ENCODE peak calls at places on chromosomes 7 and 10, in ten cellular contexts. V is stimulated activated CD4-positive, alpha-beta T cell treated with anti-CD3 and anti-CD28 coated beads, Interleukin-15, amount 100 ng/mL, for 1 hour; K is stimulated activated CD8-positive, alpha-beta memory T cell treated with anti-CD3 and anti-CD28 coated beads, Interleukin-7, amount 100 ng/mL, for 1 hour; O is HCEC 1CT; H is neuronal stem cell; Z is NCI-H345; E is tibial nerve; U is right atrium auricular region; A is SK-N-SH; W is EH. C is an unnamed sample.
A peak's percentile ranks its signal among the peaks of the same experiment; 100 is the strongest.

GRCh38 chr10:94149702-94150101 is 156.0 kb downstream of the PLCE1 start:
- DNase-seq in H (no peak), W (no peak), E (no peak), V (no peak), A (no peak), Z (no peak), U (no peak), K (no peak), O (no peak), C (no peak)

GRCh38 chr10:126842836-126843235 is 62.4 kb upstream of the DOCK1 start:
- DNase-seq in H (no peak), Z (no peak), O (no peak), V (no peak), A (no peak), U (no peak), K (no peak), W (no peak), E (no peak), C (no peak)

GRCh38 chr10:92204238-92204637 is 86.6 kb downstream of the CPEB3 start:
- DNase-seq in V (no peak), Z (peak; percentile 6), O (no peak), U (no peak), A (no peak), H (no peak), E (no peak), W (no peak), K (no peak), C (no peak)

GRCh38 chr7:82442492-82443043 is 1.0 kb downstream of the CACNA2D1 start:
- DNase-seq in V (no peak), K (no peak), E (no peak), W (no peak), U (no peak), O (no peak), Z (peak; percentile 55), A (peak; percentile 62), H (no peak), C (peak; percentile 62)

GRCh38 chr7:88401009-88401623 is 94.4 kb upstream of the STEAP4 start:
- DNase-seq in H (no peak), V (no peak), A (peak; percentile 39), E (no peak), K (no peak), W (peak; percentile 1), U (no peak), Z (no peak), O (no peak), C (no peak)

GRCh38 chr10:12484945-12485805 is 135.8 kb downstream of the CAMK1D start:
- DNase-seq in E (no peak), O (no peak), K (no peak), A (no peak), H (no peak), W (peak; percentile 1), U (no peak), V (peak; percentile 14), Z (peak; percentile 27), C (peak; percentile 43)

GRCh38 chr7:50068026-50068425 is 25.0 kb downstream of the ZPBP start:
- DNase-seq in K (no peak), U (no peak), E (no peak), W (no peak), A (no peak), V (no peak), O (no peak), H (no peak), Z (peak; percentile 78), C (peak; percentile 32)

GRCh38 chr7:14021069-14021468 is 31.6 kb upstream of the ETV1 start:
- DNase-seq in H (no peak), O (peak; percentile 19), K (no peak), V (no peak), U (no peak), A (no peak), E (no peak), W (no peak), Z (no peak), C (no peak)

GRCh38 chr7:18119985-18120384 is 92.3 kb upstream of the PRPS1L1 start:
- DNase-seq in H (no peak), O (peak; percentile 36), W (peak; percentile 24), Z (no peak), V (no peak), U (no peak), E (no peak), K (no peak), A (no peak), C (peak; percentile 31)

GRCh38 chr10:125843603-125844329 is 20.4 kb downstream of the BCCIP start:
- DNase-seq in K (no peak), E (no peak), U (no peak), O (no peak), A (no peak), V (no peak), Z (no peak), H (no peak), W (no peak), C (no peak)

GRCh38 chr10:14429043-14429713 is 98.5 kb upstream of the FRMD4A start:
- DNase-seq in H (no peak), K (no peak), A (no peak), V (no peak), O (no peak), W (no peak), Z (no peak), E (no peak), U (no peak), C (no peak)

GRCh38 chr10:46317889-46318288 is 31.1 kb downstream of the ANTXRL start:
- DNase-seq in E (no peak), A (no peak), K (no peak), U (peak; percentile 47), H (no peak), V (no peak), W (no peak), Z (no peak), O (no peak), C (no peak)

GRCh38 chr10:7354330-7355047 is 56.3 kb downstream of the SFMBT2 start:
- DNase-seq in U (no peak), K (no peak), W (peak; percentile 10), H (no peak), A (peak; percentile 62), O (peak; percentile 84), V (no peak), E (no peak), Z (no peak), C (no peak)

GRCh38 chr10:125994601-125995000 is 98.2 kb downstream of the FANK1 start:
- DNase-seq in O (no peak), E (no peak), H (no peak), W (no peak), U (no peak), Z (no peak), K (no peak), V (no peak), A (no peak), C (no peak)

GRCh38 chr10:127081946-127082345 is 114.4 kb downstream of the INSYN2A start:
- DNase-seq in E (no peak), H (no peak), U (no peak), A (no peak), V (no peak), O (no peak), W (no peak), Z (no peak), K (no peak), C (no peak)

GRCh38 chr7:27900006-27900405 is 160.0 kb downstream of the TAX1BP1 start:
- DNase-seq in K (no peak), V (no peak), H (no peak), A (no peak), O (no peak), U (no peak), W (no peak), Z (no peak), E (no peak), C (no peak)

GRCh38 chr10:45421231-45422097 is 47.4 kb downstream of the ALOX5 start:
- DNase-seq in V (peak; percentile 34), O (no peak), E (no peak), K (peak; percentile 25), Z (no peak), A (no peak), U (no peak), W (no peak), H (no peak), C (no peak)

GRCh38 chr10:44689368-44689767 is 221.8 kb upstream of the TMEM72 start:
- DNase-seq in V (no peak), O (no peak), A (no peak), E (no peak), K (no peak), W (peak; percentile 47), U (no peak), H (no peak), Z (no peak), C (no peak)

GRCh38 chr7:91913612-91914011 is 27.1 kb upstream of the AKAP9 start:
- DNase-seq in V (no peak), Z (no peak), H (no peak), O (peak; percentile 56), A (no peak), W (peak; percentile 77), K (no peak), U (no peak), E (no peak), C (no peak)

GRCh38 chr7:47227762-47228177 is 354.1 kb downstream of the TNS3 start:
- DNase-seq in E (no peak), K (no peak), Z (no peak), V (no peak), O (peak; percentile 89), U (no peak), A (peak; percentile 28), W (peak; percentile 95), H (no peak), C (no peak)

GRCh38 chr10:78304091-78305045 is 270.7 kb downstream of the RPS24 start:
- DNase-seq in K (no peak), H (no peak), E (no peak), Z (no peak), A (no peak), O (no peak), W (no peak), U (peak; percentile 57), V (no peak), C (no peak)

GRCh38 chr7:4631664-4632171 is 50.4 kb upstream of the FOXK1 start:
- DNase-seq in U (peak; percentile 94), A (peak; percentile 88), Z (peak; percentile 54), W (peak; percentile 92), O (peak; percentile 91), E (peak; percentile 87), V (no peak), H (peak; percentile 65), K (no peak), C (peak; percentile 69)

GRCh38 chr10:68876919-68877250 is 24.2 kb upstream of the DDX50 start:
- DNase-seq in Z (peak; percentile 4), H (no peak), W (no peak), O (no peak), K (no peak), E (no peak), A (no peak), V (no peak), U (no peak), C (peak; percentile 34)

GRCh38 chr7:40884226-40884625 is 749.4 kb downstream of the SUGCT start:
- DNase-seq in Z (no peak), U (no peak), A (no peak), K (no peak), E (no peak), V (no peak), H (no peak), O (no peak), W (peak; percentile 65), C (no peak)

GRCh38 chr7:69651101-69651590 is 52.9 kb downstream of the AUTS2 start:
- DNase-seq in A (no peak), K (no peak), U (no peak), V (no peak), E (no peak), H (no peak), O (no peak), Z (no peak), W (no peak), C (no peak)

GRCh38 chr10:88245974-88246511 is 337.1 kb downstream of the RNLS start:
- DNase-seq in O (no peak), K (no peak), U (no peak), V (no peak), A (no peak), H (no peak), Z (no peak), E (peak; percentile 38), W (peak; percentile 71), C (no peak)

GRCh38 chr7:17936321-17936720 is 4.0 kb downstream of the SNX13 start:
- DNase-seq in O (no peak), H (no peak), A (no peak), U (no peak), V (no peak), W (no peak), K (no peak), E (no peak), Z (no peak), C (no peak)

GRCh38 chr7:13041368-13041988 is 354.0 kb downstream of the ARL4A start:
- DNase-seq in H (no peak), A (no peak), O (no peak), W (no peak), V (no peak), Z (no peak), K (no peak), E (no peak), U (no peak), C (no peak)